ENCODE peak calls at places on chromosome 2, in six cellular contexts. R is colonic mucosa; Q is upper lobe of right lung; B is GDM1; Y is hepatocyte; T is activated effector memory CD4-positive, alpha-beta T cell treated with Interleukin-2 at 50 U/mL for 16 hours. J is an unnamed sample.

GRCh38 chr2:98771771-98772521 is 41.0 kb upstream of the MGAT4A start:
- DNase-seq in R (no peak), Y (no peak), B (no peak), Q (no peak), T (peak), J (no peak)

GRCh38 chr2:79887747-79888374 is 375.0 kb downstream of the CTNNA2 start:
- DNase-seq in B (peak), T (no peak), Y (peak), R (peak), Q (no peak), J (no peak)

GRCh38 chr2:88184762-88185161 is 14.6 kb downstream of the THNSL2 start:
- DNase-seq in T (no peak), Q (no peak), R (no peak), B (no peak), Y (no peak), J (no peak)

GRCh38 chr2:188975497-188976102 is 1.4 kb downstream of the COL3A1 start:
- DNase-seq in Y (peak), T (no peak), Q (no peak), B (no peak), R (peak), J (no peak)

GRCh38 chr2:185145316-185146121 is 547.2 kb downstream of the ZNF804A start:
- DNase-seq in T (no peak), Q (peak), B (no peak), Y (peak), R (no peak), J (no peak)

GRCh38 chr2:15096873-15097272 is 464.3 kb downstream of the NBAS start:
- DNase-seq in Q (no peak), R (no peak), T (no peak), B (no peak), Y (no peak), J (no peak)

GRCh38 chr2:200765139-200765951 is 46.4 kb upstream of the BZW1 start:
- DNase-seq in T (no peak), Q (no peak), R (peak), Y (no peak), B (no peak), J (peak)

GRCh38 chr2:124884315-124884714 is 859.2 kb downstream of the CNTNAP5 start:
- DNase-seq in R (no peak), B (no peak), Y (no peak), Q (no peak), T (no peak), J (no peak)

GRCh38 chr2:31831585-31831984 is 179.2 kb downstream of the MEMO1 start:
- DNase-seq in B (no peak), Q (no peak), T (no peak), R (no peak), Y (no peak), J (no peak)

GRCh38 chr2:186274936-186275575 is 211.0 kb upstream of the ZC3H15 start:
- DNase-seq in T (no peak), Y (no peak), B (no peak), Q (no peak), R (no peak), J (no peak)

GRCh38 chr2:180761224-180761623 is 219.2 kb upstream of the UBE2E3 start:
- DNase-seq in T (no peak), Y (peak), R (no peak), B (no peak), Q (no peak), J (no peak)

GRCh38 chr2:238448031-238448955 is 21.6 kb downstream of the ASB1 start:
- DNase-seq in R (no peak), Q (no peak), Y (no peak), B (no peak), T (no peak), J (no peak)

GRCh38 chr2:191321861-191322662 is 76.9 kb downstream of the MYO1B start:
- DNase-seq in T (no peak), Q (no peak), B (peak), Y (no peak), R (no peak), J (no peak)

GRCh38 chr2:16755377-16755776 is 89.7 kb upstream of the CYRIA start:
- DNase-seq in T (no peak), Y (no peak), Q (no peak), R (no peak), B (no peak), J (no peak)

GRCh38 chr2:152165306-152165705 is 10.3 kb downstream of the STAM2 start:
- DNase-seq in Y (no peak), T (no peak), R (no peak), Q (no peak), B (no peak), J (no peak)

GRCh38 chr2:127479219-127479825 is 47.0 kb downstream of the IWS1 start:
- DNase-seq in Y (peak), B (peak), R (no peak), T (no peak), Q (no peak), J (no peak)

GRCh38 chr2:208127090-208127489 is 2.5 kb downstream of the CRYGC start:
- DNase-seq in R (no peak), Q (no peak), B (no peak), Y (no peak), T (no peak), J (no peak)

GRCh38 chr2:113796592-113797180 is 40.2 kb upstream of the SLC35F5 start:
- DNase-seq in B (no peak), R (no peak), Q (no peak), Y (no peak), T (no peak), J (no peak)

GRCh38 chr2:164881524-164881923 is 39.9 kb upstream of the COBLL1 start:
- DNase-seq in Q (no peak), B (no peak), T (no peak), R (no peak), Y (no peak), J (no peak)

GRCh38 chr2:52115750-52116149 is 1083.8 kb upstream of the NRXN1 start:
- DNase-seq in R (no peak), B (no peak), Q (no peak), Y (no peak), T (no peak), J (no peak)

GRCh38 chr2:173657996-173658717 is 303.5 kb downstream of the CDCA7 start:
- DNase-seq in B (no peak), Y (peak), Q (no peak), R (no peak), T (no peak), J (peak)

GRCh38 chr2:98898423-98898841 is 37.6 kb downstream of the CRACDL start:
- DNase-seq in T (no peak), R (no peak), B (no peak), Q (peak), Y (no peak), J (no peak)